ENCODE peak calls at places on chromosomes 3 and 15, in five cellular contexts. K, U, M, R and V are unnamed samples.

GRCh38 chr3:185225523-185225922 is 28.3 kb downstream of the EHHADH start:
- DNase-seq in R (no peak), U (no peak), M (peak), K (no peak), V (no peak)

GRCh38 chr3:188740030-188740429 is 431.7 kb upstream of the TPRG1 start:
- DNase-seq in M (no peak), K (no peak), R (no peak), U (no peak), V (no peak)

GRCh38 chr15:101382544-101382943 is 87.5 kb upstream of the SNRPA1 start:
- DNase-seq in R (no peak), U (no peak), K (no peak), M (no peak), V (no peak)

GRCh38 chr3:195571361-195571760 is 12.4 kb downstream of the APOD start:
- DNase-seq in K (no peak), M (no peak), R (no peak), U (no peak), V (no peak)

GRCh38 chr3:102059145-102059943 is 210.0 kb downstream of the NFKBIZ start:
- DNase-seq in R (no peak), U (no peak), M (no peak), K (no peak), V (no peak)

GRCh38 chr3:123365450-123366143 is 83.3 kb downstream of the ADCY5 start:
- DNase-seq in M (peak), U (peak), R (no peak), K (peak), V (peak)

GRCh38 chr3:194083253-194084224 is 52.4 kb upstream of the HES1 start:
- DNase-seq in K (no peak), R (no peak), M (no peak), U (no peak), V (no peak)

GRCh38 chr3:123285479-123285878 is 83.7 kb downstream of the SEC22A start:
- DNase-seq in R (no peak), M (no peak), U (no peak), K (no peak), V (no peak)

GRCh38 chr15:64426845-64427465 is 33.4 kb upstream of the ZNF609 start:
- DNase-seq in M (peak), R (no peak), K (no peak), U (no peak), V (no peak)

GRCh38 chr3:18080198-18080689 is 337.8 kb upstream of the TBC1D5 start:
- DNase-seq in U (no peak), K (no peak), R (no peak), M (no peak), V (no peak)

GRCh38 chr3:77328631-77329030 is 288.7 kb downstream of the ROBO2 start:
- DNase-seq in M (no peak), R (no peak), K (no peak), U (no peak), V (no peak)

GRCh38 chr3:103210583-103210982 is 775.8 kb downstream of the ZPLD1 start:
- DNase-seq in U (no peak), M (no peak), R (no peak), K (no peak), V (no peak)

GRCh38 chr3:188320757-188321156 is 166.8 kb downstream of the LPP start:
- DNase-seq in R (no peak), U (no peak), K (no peak), M (no peak), V (no peak)

GRCh38 chr3:129485681-129486056 is 42.8 kb upstream of the RHO start:
- DNase-seq in U (no peak), K (peak), R (no peak), M (peak), V (peak)

GRCh38 chr3:90015688-90016356 is 908.4 kb downstream of the EPHA3 start:
- DNase-seq in K (peak), U (no peak), M (peak), R (no peak), V (peak)

GRCh38 chr15:50506121-50506520 is 40.3 kb downstream of the USP50 start:
- DNase-seq in U (no peak), R (no peak), K (no peak), M (peak), V (peak)

GRCh38 chr3:172201136-172201989 is 162.0 kb downstream of the FNDC3B start:
- DNase-seq in R (no peak), K (peak), M (no peak), U (no peak), V (no peak)

GRCh38 chr15:57218826-57219576 is 157.3 kb upstream of the CGNL1 start:
- DNase-seq in M (peak), K (no peak), R (no peak), U (no peak), V (no peak)

GRCh38 chr3:105791919-105792786 is 76.7 kb downstream of the CBLB start:
- DNase-seq in R (no peak), U (no peak), M (no peak), K (peak), V (peak)

GRCh38 chr3:57998366-57999283 is 9.6 kb upstream of the FLNB start:
- DNase-seq in M (no peak), U (no peak), R (no peak), K (peak), V (peak)

GRCh38 chr3:141368925-141369794 is 856 bp downstream of the ZBTB38 start:
- DNase-seq in M (no peak), R (no peak), K (no peak), U (no peak), V (no peak)

GRCh38 chr3:143810866-143811265 is 37.4 kb downstream of the SLC9A9 start:
- DNase-seq in M (no peak), K (no peak), R (no peak), U (no peak), V (no peak)

GRCh38 chr15:43209059-43209824 is 11.6 kb downstream of the EPB42 start:
- DNase-seq in U (no peak), R (no peak), M (peak), K (no peak), V (peak)

GRCh38 chr15:94066046-94066445 is 165.3 kb upstream of the MCTP2 start:
- DNase-seq in U (no peak), M (no peak), R (no peak), K (no peak), V (no peak)

GRCh38 chr3:170606675-170607074 is 20.8 kb upstream of the SLC7A14 start:
- DNase-seq in U (no peak), M (no peak), K (no peak), R (no peak), V (no peak)

GRCh38 chr15:67611803-67612369 is 69.4 kb downstream of the MAP2K5 start:
- DNase-seq in U (no peak), M (no peak), R (no peak), K (no peak), V (no peak)

GRCh38 chr3:10549617-10550228 is 44.3 kb upstream of the ATP2B2 start:
- DNase-seq in K (no peak), U (no peak), M (no peak), R (no peak), V (peak)

GRCh38 chr15:65219137-65219536 is 7.9 kb upstream of the CILP start:
- DNase-seq in R (no peak), U (no peak), K (no peak), M (no peak), V (no peak)